ENCODE peak calls at places on chromosomes 16 and 17, in nine cellular contexts. T, F, Z, G, D, U, L, C and O are unnamed samples.

GRCh38 chr16:64586756-64587155 is 535.1 kb downstream of the CDH11 start:
- DNase-seq in T (no peak), F (no peak), Z (no peak), G (peak; percentile 45), D (no peak), U (no peak), L (no peak), C (no peak), O (no peak)

GRCh38 chr17:57257213-57257873 is 1.0 kb downstream of the MSI2 start:
- DNase-seq in T (no peak), F (no peak), Z (no peak), G (no peak), D (peak; percentile 20), U (no peak), L (no peak), C (peak; percentile 42), O (no peak)

GRCh38 chr17:30290696-30291570 is 811 bp downstream of the BLMH start:
- DNase-seq in T (peak; percentile 87), F (peak; percentile 25), Z (no peak), G (peak; percentile 85), D (peak; percentile 58), U (peak; percentile 70), L (peak; percentile 18), C (peak; percentile 74), O (no peak)

GRCh38 chr17:82816358-82816757 is 23.5 kb downstream of the ZNF750 start:
- DNase-seq in T (no peak), F (no peak), Z (no peak), G (no peak), D (no peak), U (no peak), L (no peak), C (no peak), O (no peak)

GRCh38 chr16:23827245-23827543 is 8.6 kb upstream of the PRKCB start:
- DNase-seq in T (no peak), F (no peak), Z (no peak), G (no peak), D (no peak), U (no peak), L (no peak), C (no peak), O (no peak)

GRCh38 chr17:31211352-31212012 is 85.6 kb downstream of the OMG start:
- DNase-seq in T (no peak), F (no peak), Z (no peak), G (no peak), D (no peak), U (no peak), L (no peak), C (no peak), O (no peak)

GRCh38 chr17:76710863-76711611 is at the start of gene MXRA7:
- DNase-seq in T (peak; percentile 87), F (peak; percentile 88), Z (no peak), G (peak; percentile 94), D (peak; percentile 72), U (peak; percentile 78), L (peak; percentile 80), C (peak; percentile 83), O (peak; percentile 57)

GRCh38 chr17:17899486-17899885 is 62.7 kb upstream of the SREBF1 start:
- DNase-seq in T (no peak), F (no peak), Z (no peak), G (no peak), D (no peak), U (no peak), L (no peak), C (no peak), O (no peak)

GRCh38 chr16:53629607-53630312 is 73.9 kb downstream of the RPGRIP1L start:
- DNase-seq in T (no peak), F (no peak), Z (no peak), G (no peak), D (no peak), U (peak; percentile 78), L (no peak), C (no peak), O (no peak)

GRCh38 chr16:58732545-58733247 is 1.4 kb downstream of the GOT2 start:
- DNase-seq in T (no peak), F (no peak), Z (no peak), G (no peak), D (no peak), U (no peak), L (no peak), C (no peak), O (no peak)

GRCh38 chr16:72876981-72877373 is 171.0 kb downstream of the ZFHX3 start:
- DNase-seq in T (no peak), F (no peak), Z (no peak), G (no peak), D (no peak), U (no peak), L (no peak), C (no peak), O (no peak)

GRCh38 chr17:4715071-4715749 is 4.8 kb downstream of the ARRB2 start:
- DNase-seq in T (no peak), F (no peak), Z (no peak), G (no peak), D (no peak), U (no peak), L (no peak), C (no peak), O (peak; percentile 29)

GRCh38 chr16:69845181-69845580 is 83.0 kb downstream of the WWP2 start:
- DNase-seq in T (no peak), F (no peak), Z (no peak), G (no peak), D (no peak), U (no peak), L (no peak), C (no peak), O (no peak)

GRCh38 chr16:57070424-57070823 is 22.0 kb upstream of the CPNE2 start:
- DNase-seq in T (no peak), F (no peak), Z (no peak), G (no peak), D (no peak), U (no peak), L (no peak), C (no peak), O (no peak)

GRCh38 chr16:11994187-11995119 is 17.9 kb downstream of the SNX29 start:
- DNase-seq in T (no peak), F (peak; percentile 22), Z (no peak), G (no peak), D (peak; percentile 19), U (no peak), L (no peak), C (no peak), O (no peak)

GRCh38 chr16:22141746-22142145 is 20.6 kb upstream of the SDR42E2 start:
- DNase-seq in T (no peak), F (no peak), Z (no peak), G (peak; percentile 82), D (no peak), U (no peak), L (no peak), C (peak; percentile 41), O (no peak)

GRCh38 chr17:70144260-70144846 is 25.0 kb upstream of the KCNJ2 start:
- DNase-seq in T (no peak), F (no peak), Z (no peak), G (no peak), D (no peak), U (no peak), L (no peak), C (no peak), O (no peak)

GRCh38 chr16:62253926-62254325 is 217.7 kb upstream of the CDH8 start:
- DNase-seq in T (no peak), F (no peak), Z (no peak), G (no peak), D (no peak), U (no peak), L (no peak), C (peak; percentile 60), O (no peak)

GRCh38 chr16:83356266-83356665 is 451.5 kb upstream of the HSBP1 start:
- DNase-seq in T (no peak), F (no peak), Z (no peak), G (peak; percentile 62), D (no peak), U (peak; percentile 12), L (no peak), C (peak; percentile 37), O (no peak)

GRCh38 chr17:836154-836553 is 54.0 kb downstream of the MRM3 start:
- DNase-seq in T (peak; percentile 26), F (no peak), Z (no peak), G (no peak), D (no peak), U (no peak), L (no peak), C (no peak), O (no peak)
- H3K9me3 ChIP-seq in T (no peaks in the 10 kb centered on the region), F (no peaks in the 10 kb centered on the region), Z (peaks cover under 1% of the 10 kb centered on the region), G (no peaks in the 10 kb centered on the region), D (no peaks in the 10 kb centered on the region), U (no peaks in the 10 kb centered on the region), L (no peaks in the 10 kb centered on the region), C (peaks cover 2% of the 10 kb centered on the region), O (no peaks in the 10 kb centered on the region)

GRCh38 chr16:3321802-3322201 is 16.5 kb downstream of the ZNF75A start:
- DNase-seq in T (no peak), F (no peak), Z (no peak), G (no peak), D (no peak), U (no peak), L (no peak), C (no peak), O (no peak)
- H3K9me3 ChIP-seq in T (peaks cover 11% of the 10 kb centered on the region), F (peaks cover 17% of the 10 kb centered on the region), Z (peaks cover 87% of the 10 kb centered on the region), G (peaks cover 32% of the 10 kb centered on the region), D (peaks cover 64% of the 10 kb centered on the region), U (no peaks in the 10 kb centered on the region), L (peaks cover 51% of the 10 kb centered on the region), C (peaks cover 23% of the 10 kb centered on the region), O (peaks cover 36% of the 10 kb centered on the region)

DNA sequence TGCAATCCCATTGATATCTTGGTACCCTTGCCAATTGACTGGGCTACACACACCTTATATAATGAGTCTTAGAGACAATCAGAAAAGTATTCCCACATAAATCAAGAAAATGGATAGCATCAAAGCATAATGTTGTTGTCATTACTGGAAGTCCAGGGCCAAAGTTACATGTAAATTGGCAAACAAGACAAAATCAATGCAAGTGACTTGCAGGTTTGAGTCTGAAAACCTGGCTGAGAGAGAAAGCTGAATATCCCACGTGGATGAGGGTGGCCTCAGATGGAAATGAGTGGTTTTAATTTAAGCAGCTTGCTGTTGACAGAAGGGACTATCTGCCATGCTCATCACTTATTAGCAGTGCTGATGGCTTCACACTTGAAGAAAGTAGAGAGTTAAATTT is 324.0 kb upstream of the MON1B start:
- DNase-seq in T (no peak), F (no peak), Z (no peak), G (no peak), D (no peak), U (no peak), L (no peak), C (no peak), O (no peak)
- H3K9me3 ChIP-seq in T (no peaks in the 10 kb centered on the region), F (no peaks in the 10 kb centered on the region), Z (no peaks in the 10 kb centered on the region), G (no peaks in the 10 kb centered on the region), D (no peaks in the 10 kb centered on the region), U (no peaks in the 10 kb centered on the region), L (no peaks in the 10 kb centered on the region), C (no peaks in the 10 kb centered on the region), O (no peaks in the 10 kb centered on the region)

DNA sequence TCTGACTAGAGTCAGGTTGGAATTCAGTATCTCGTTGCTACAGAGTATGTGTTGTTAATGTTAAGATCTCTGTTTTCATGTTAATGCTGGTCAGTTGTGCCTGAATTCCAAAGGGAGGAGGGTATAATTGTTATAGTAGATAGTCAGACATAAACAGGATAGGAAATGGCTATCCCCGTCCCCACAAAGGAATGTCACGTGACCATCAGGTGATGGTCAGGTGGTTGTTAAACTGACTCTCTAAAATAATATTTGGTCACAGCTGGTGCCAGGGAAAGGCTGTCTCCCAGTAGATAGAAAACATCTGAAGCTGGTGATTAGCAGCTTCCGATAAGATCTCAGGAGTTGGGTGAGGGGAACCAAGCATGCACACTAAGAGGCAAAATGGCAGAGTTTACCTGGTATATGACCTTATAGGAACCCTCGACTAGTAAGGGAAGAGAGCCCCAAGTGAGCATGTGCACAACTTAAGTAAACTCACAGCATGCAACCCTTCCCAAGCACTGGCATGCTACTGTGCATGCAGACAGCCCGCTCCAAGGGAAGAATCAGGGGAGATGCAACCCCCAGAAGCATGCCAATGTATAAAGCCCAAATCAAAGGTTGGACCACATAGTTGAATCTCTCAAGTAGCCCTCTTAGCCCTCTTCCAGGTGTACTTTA is 27.4 kb upstream of the SLC6A2 start:
- DNase-seq in T (no peak), F (no peak), Z (no peak), G (no peak), D (no peak), U (no peak), L (no peak), C (peak; percentile 9), O (no peak)
- H3K9me3 ChIP-seq in T (no peaks in the 10 kb centered on the region), F (no peaks in the 10 kb centered on the region), Z (peaks cover 23% of the 10 kb centered on the region), G (peaks cover 18% of the 10 kb centered on the region), D (no peaks in the 10 kb centered on the region), U (no peaks in the 10 kb centered on the region), L (no peaks in the 10 kb centered on the region), C (no peaks in the 10 kb centered on the region), O (no peaks in the 10 kb centered on the region)